ENCODE peak calls at places on chromosome 9, in four cellular contexts. L is body of pancreas, P is A549, Z is psoas muscle. E is an unnamed sample. For H3K4me1 and H3K9me3, the result is how much of the 10 kb centered on the place peaks cover.

GRCh38 chr9:108991479-108991878 is 21.8 kb downstream of the CTNNAL1 start:
- DNase-seq in L (peak), P (no peak), Z (no peak), E (no peak)

GRCh38 chr9:135253305-135254004 is 166.0 kb downstream of the OLFM1 start:
- DNase-seq in L (no peak), P (no peak), Z (peak), E (peak)

GRCh38 chr9:137878146-137878941 is 762 bp downstream of the CACNA1B start:
- DNase-seq in L (peak), P (no peak), Z (no peak), E (no peak)

GRCh38 chr9:130245474-130245873 is 20.1 kb upstream of the HMCN2 start:
- DNase-seq in L (no peak), P (no peak), Z (peak), E (no peak)

GRCh38 chr9:89879276-89879675 is 274.5 kb downstream of the GADD45G start:
- DNase-seq in L (peak), P (no peak), Z (no peak), E (no peak)

GRCh38 chr9:5389109-5389732 is 48.5 kb downstream of the PLGRKT start:
- DNase-seq in L (no peak), P (no peak), Z (no peak), E (no peak)

GRCh38 chr9:124551472-124552339 is 44.5 kb upstream of the NR5A1 start:
- DNase-seq in L (peak), P (peak), Z (no peak), E (peak)

GRCh38 chr9:126499911-126500599 is 113.7 kb upstream of the LMX1B start:
- DNase-seq in L (no peak), P (peak), Z (no peak), E (no peak)

GRCh38 chr9:34999576-34999975 is 10.0 kb downstream of the DNAJB5 start:
- DNase-seq in L (no peak), P (no peak), Z (no peak), E (no peak)

GRCh38 chr9:109632817-109633216 is 134.7 kb upstream of the PTPN3 start:
- DNase-seq in L (no peak), P (no peak), Z (no peak), E (no peak)

GRCh38 chr9:3332802-3333201 is 193.0 kb downstream of the RFX3 start:
- DNase-seq in L (no peak), P (no peak), Z (no peak), E (no peak)

GRCh38 chr9:16625831-16626230 is 244.6 kb downstream of the BNC2 start:
- DNase-seq in L (no peak), P (no peak), Z (no peak), E (no peak)

GRCh38 chr9:134644715-134645606 is 3.4 kb downstream of the COL5A1 start:
- DNase-seq in L (no peak), P (peak), Z (peak), E (peak)

GRCh38 chr9:81069923-81070322 is 619.4 kb downstream of the TLE1 start:
- DNase-seq in L (no peak), P (no peak), Z (no peak), E (no peak)

GRCh38 chr9:128987800-128988199 is 40.3 kb downstream of the NUP188 start:
- DNase-seq in L (no peak), P (no peak), Z (peak), E (no peak)

GRCh38 chr9:27019589-27019988 is 14.1 kb upstream of the LRRC19 start:
- DNase-seq in L (no peak), P (peak), Z (no peak), E (no peak)

GRCh38 chr9:96398582-96399334 is 15.2 kb upstream of the SLC35D2 start:
- DNase-seq in L (no peak), P (no peak), Z (no peak), E (no peak)

GRCh38 chr9:21931428-21931827 is 62.8 kb downstream of the CDKN2A start:
- DNase-seq in L (no peak), P (no peak), Z (no peak), E (no peak)

GRCh38 chr9:3931996-3932906 is 367.6 kb downstream of the GLIS3 start:
- DNase-seq in L (no peak), P (no peak), Z (no peak), E (no peak)

GRCh38 chr9:928363-929042 is 48.0 kb upstream of the DMRT3 start:
- DNase-seq in L (peak), P (peak), Z (no peak), E (no peak)

GRCh38 chr9:113011911-113012381 is at the start of gene ZNF883:
- DNase-seq in L (peak), P (peak), Z (peak), E (peak)

GRCh38 chr9:111715471-111715870 is 54.1 kb downstream of the GNG10 start:
- DNase-seq in L (no peak), P (no peak), Z (no peak), E (no peak)

GRCh38 chr9:16275795-16276624 is 594.5 kb downstream of the BNC2 start:
- DNase-seq in L (no peak), P (no peak), Z (no peak), E (no peak)

GRCh38 chr9:93898502-93899426 is 56.4 kb downstream of the BARX1 start:
- DNase-seq in L (peak), P (no peak), Z (peak), E (no peak)

GRCh38 chr9:34577635-34578240 is 11.8 kb downstream of the CNTFR start:
- DNase-seq in L (no peak), P (no peak), Z (no peak), E (peak)

GRCh38 chr9:129888809-129889460 is 53.7 kb downstream of the USP20 start:
- DNase-seq in L (no peak), P (no peak), Z (no peak), E (no peak)

GRCh38 chr9:116340270-116340669 is 186.7 kb downstream of the PAPPA start:
- DNase-seq in L (no peak), P (no peak), Z (no peak), E (no peak)

GRCh38 chr9:132663851-132664250 is 5.9 kb downstream of the DDX31 start:
- DNase-seq in L (no peak), P (no peak), Z (no peak), E (no peak)

GRCh38 chr9:109640232-109641078 is 139.5 kb upstream of the PALM2AKAP2 start:
- DNase-seq in L (peak), P (peak), Z (peak), E (peak)

GRCh38 chr9:126885089-126885753 is 24.8 kb downstream of the ZBTB34 start:
- DNase-seq in L (no peak), P (no peak), Z (no peak), E (no peak)

GRCh38 chr9:22158983-22159382 is 149.9 kb upstream of the CDKN2B start:
- DNase-seq in L (no peak), P (peak), Z (no peak), E (no peak)

GRCh38 chr9:16442622-16443021 is 427.8 kb downstream of the BNC2 start:
- DNase-seq in L (no peak), P (peak), Z (peak), E (no peak)

GRCh38 chr9:112836394-112836793 is 54.3 kb downstream of the SLC46A2 start:
- DNase-seq in L (no peak), P (no peak), Z (no peak), E (no peak)

GRCh38 chr9:30670805-30671562 is 1713.5 kb upstream of the ACO1 start:
- DNase-seq in L (no peak), P (no peak), Z (peak), E (no peak)

GRCh38 chr9:3735251-3735650 is 209.4 kb upstream of the RFX3 start:
- DNase-seq in L (no peak), P (no peak), Z (no peak), E (no peak)

GRCh38 chr9:73577867-73578266 is 426.2 kb downstream of the ANXA1 start:
- DNase-seq in L (no peak), P (peak), Z (no peak), E (peak)

GRCh38 chr9:73575071-73575470 is 423.4 kb downstream of the ANXA1 start:
- DNase-seq in L (no peak), P (no peak), Z (no peak), E (no peak)

GRCh38 chr9:73583590-73583989 is 431.9 kb downstream of the ANXA1 start:
- DNase-seq in L (no peak), P (no peak), Z (no peak), E (no peak)

GRCh38 chr9:73575661-73576060 is 424.0 kb downstream of the ANXA1 start:
- DNase-seq in L (no peak), P (no peak), Z (no peak), E (no peak)

DNA sequence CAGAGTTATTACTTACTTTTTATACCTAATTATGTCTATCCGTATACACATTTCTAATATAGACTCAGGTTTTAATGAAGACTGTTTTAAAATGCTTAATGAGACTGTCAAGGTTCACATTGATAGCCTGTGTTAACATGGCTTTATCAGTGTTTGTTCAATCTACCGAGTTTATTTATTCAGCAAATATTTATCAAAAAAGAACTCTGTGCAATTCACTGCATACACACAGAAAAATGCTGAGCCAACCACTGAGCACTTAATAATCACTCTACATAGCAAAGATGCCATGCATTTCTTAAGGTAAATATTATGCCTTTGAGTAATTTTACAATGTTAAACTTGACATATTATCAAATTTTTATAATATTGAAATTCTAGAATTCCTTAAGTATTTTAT is 428.2 kb downstream of the ANXA1 start:
- DNase-seq in L (no peak), P (no peak), Z (no peak), E (no peak)
- TF ChIP-seq CTCF in L (no peak), P (no peak), Z (no peak), E (no peak)

DNA sequence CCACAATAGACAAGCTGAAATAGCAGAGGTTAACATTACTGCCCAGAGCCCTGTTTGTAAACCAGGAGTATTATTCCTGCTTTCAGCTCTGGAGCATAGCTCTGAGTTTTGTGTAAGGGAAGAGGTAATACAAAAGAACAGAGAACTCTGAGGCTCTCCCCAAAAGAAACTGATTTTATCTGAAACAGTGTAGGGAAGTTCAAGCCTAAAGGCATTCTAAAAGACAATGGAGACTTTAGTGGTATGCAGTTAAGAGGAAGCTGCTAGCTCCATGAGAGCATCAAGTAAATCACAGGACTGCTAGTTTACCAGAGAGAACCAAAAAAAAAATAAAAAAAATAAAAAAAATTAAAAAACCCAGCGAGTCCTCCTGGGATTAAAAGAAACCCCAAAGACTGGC is 146.6 kb upstream of the PCSK5 start:
- DNase-seq in L (no peak), P (no peak), Z (no peak), E (no peak)
- H3K4me1 ChIP-seq in L (under half), P (under half), Z (under half), E (under half)

DNA sequence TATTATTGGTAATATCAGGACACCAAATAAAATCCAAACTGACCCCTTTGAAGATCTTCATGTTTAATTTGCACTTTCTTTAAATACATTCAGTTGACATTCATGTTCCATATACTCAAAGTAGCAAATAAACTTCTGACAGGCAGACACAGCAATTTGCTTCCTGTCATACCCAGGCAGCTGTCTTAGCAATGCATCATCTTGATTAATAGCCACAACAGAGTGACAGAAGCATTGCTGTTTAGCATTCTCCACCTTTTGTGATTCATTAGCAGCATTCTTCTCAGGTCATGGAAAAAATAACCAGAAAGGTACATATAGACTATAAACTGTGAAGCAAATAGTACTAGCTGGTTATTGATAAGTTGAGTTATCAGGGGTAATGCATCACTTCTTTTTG is 366.8 kb downstream of the CYLC2 start:
- DNase-seq in L (no peak), P (no peak), Z (no peak), E (no peak)
- H3K9me3 ChIP-seq in L (under half), P (under half), Z (under half), E (under half)

DNA sequence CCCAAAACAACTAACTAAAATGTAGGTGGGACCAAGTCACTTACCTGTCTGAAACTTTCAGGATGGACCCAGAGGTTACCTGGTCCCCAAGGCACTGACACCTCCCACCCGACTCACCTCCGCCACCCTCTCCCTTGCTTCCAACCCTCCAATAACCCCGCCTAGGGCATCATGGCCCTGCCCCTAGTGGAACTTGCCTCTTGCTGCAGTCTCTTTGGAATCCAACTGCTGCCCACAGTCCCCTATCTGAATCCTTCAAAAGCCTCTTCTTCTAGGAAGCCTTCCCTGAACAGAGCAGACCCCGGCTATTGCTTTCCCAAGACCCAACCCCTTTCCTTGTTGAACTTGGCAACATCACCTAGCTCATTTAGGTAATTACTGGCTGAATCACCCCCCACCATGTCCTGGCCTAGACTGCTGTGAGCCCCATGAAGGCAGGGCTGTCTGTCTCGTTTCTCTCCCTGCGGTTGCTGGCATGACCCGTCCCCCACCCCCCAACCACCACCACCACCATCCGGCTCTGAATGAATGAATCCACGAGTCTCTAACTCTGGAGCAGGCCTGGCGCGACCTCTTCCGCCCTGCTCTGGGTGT is 9.4 kb downstream of the CRB2 start:
- DNase-seq in L (no peak), P (peak), Z (no peak), E (no peak)
- TF ChIP-seq CTCF in L (no peak), P (no peak), Z (no peak), E (peak)

DNA sequence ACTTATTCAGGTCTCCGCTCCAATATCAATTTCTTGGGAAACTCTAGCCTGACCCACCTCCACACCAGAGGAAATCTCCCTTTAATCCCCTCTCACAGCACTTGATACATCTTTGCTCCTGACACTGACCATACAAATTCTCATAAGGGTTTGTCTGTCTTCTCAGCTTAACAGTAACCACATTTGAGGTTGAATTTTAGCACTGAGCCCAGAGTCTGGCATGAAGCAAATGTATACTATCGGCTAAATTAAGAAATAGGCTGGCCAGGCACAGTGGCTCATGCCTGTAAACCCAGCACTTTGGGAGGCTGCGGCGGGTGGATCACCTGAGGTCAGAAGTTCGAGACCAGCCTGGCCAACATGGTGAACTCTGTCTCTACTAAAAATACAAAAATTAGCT is 9.7 kb downstream of the CDK5RAP2 start:
- DNase-seq in L (no peak), P (no peak), Z (no peak), E (no peak)
- H3K4me1 ChIP-seq in L (under half), P (under half), Z (under half), E (under half)

DNA sequence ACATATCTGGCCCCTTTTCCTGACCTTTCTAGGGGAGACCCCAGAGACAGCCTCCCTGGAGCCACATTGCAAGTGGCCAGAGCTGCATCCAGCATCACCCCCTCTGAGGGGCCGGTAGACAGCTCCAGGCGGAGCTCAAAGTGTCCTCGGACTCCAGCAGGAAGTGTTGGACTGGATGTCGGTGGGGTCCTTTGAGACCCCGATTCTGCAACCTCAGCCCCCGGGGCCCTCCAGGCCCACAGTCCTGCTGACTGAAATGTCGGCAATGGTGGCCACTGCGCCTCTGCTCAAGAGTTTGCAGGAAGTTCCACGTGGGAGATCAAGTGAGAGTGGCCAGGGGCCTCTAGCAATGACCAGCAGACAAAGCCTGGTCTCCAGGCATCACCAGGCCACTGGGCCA is 115.9 kb upstream of the FOXD4L5 start:
- DNase-seq in L (no peak), P (no peak), Z (no peak), E (no peak)
- H3K9me3 ChIP-seq in L (under half), P (under half), Z (under half), E (under half)